ENCODE peak calls at places on chromosomes 4 and X, in nine cellular contexts. A, T, C, F, K, U, G, Z and L are unnamed samples.

GRCh38 chr4:121253961-121254360 is 89.8 kb upstream of the TNIP3 start:
- DNase-seq in A (no peak), T (no peak), C (no peak), F (no peak), K (no peak), U (no peak), G (no peak), Z (no peak), L (no peak)

GRCh38 chrX:49995021-49995731 is 72.8 kb downstream of the CLCN5 start:
- DNase-seq in A (no peak), T (peak; percentile 17), C (peak; percentile 86), F (peak; percentile 10), K (peak; percentile 50), U (no peak), G (no peak), Z (no peak), L (peak; percentile 7)

GRCh38 chr4:159045321-159045720 is 57.6 kb upstream of the RAPGEF2 start:
- DNase-seq in A (no peak), T (no peak), C (no peak), F (no peak), K (no peak), U (no peak), G (no peak), Z (no peak), L (no peak)

GRCh38 chr4:8506373-8507250 is 66.0 kb downstream of the TRMT44 start:
- DNase-seq in A (no peak), T (peak; percentile 49), C (peak; percentile 63), F (no peak), K (peak; percentile 76), U (no peak), G (no peak), Z (no peak), L (no peak)

GRCh38 chr4:2296621-2297601 is 35.0 kb upstream of the MXD4 start:
- DNase-seq in A (no peak), T (no peak), C (no peak), F (no peak), K (no peak), U (no peak), G (no peak), Z (no peak), L (no peak)

GRCh38 chr4:185471235-185472062 is at the start of gene CCDC110:
- DNase-seq in A (peak; percentile 100), T (peak; percentile 84), C (peak; percentile 93), F (peak; percentile 89), K (peak; percentile 95), U (peak; percentile 85), G (peak; percentile 93), Z (peak; percentile 70), L (peak; percentile 93)

GRCh38 chr4:26992657-26993361 is 132.2 kb downstream of the STIM2 start:
- DNase-seq in A (peak; percentile 55), T (no peak), C (no peak), F (no peak), K (peak; percentile 71), U (no peak), G (no peak), Z (peak; percentile 81), L (no peak)

GRCh38 chr4:56149601-56150000 is 200.9 kb downstream of the CEP135 start:
- DNase-seq in A (no peak), T (no peak), C (no peak), F (no peak), K (peak; percentile 37), U (no peak), G (no peak), Z (no peak), L (no peak)

GRCh38 chr4:48985976-48986653 is at the start of gene CWH43:
- DNase-seq in A (no peak), T (no peak), C (peak; percentile 53), F (no peak), K (no peak), U (no peak), G (no peak), Z (no peak), L (no peak)